ENCODE peak calls at places on chromosomes 4 and X, in seven cellular contexts. H is IMR-90; S is glutamatergic neuron; G is dermis microvascular lymphatic vessel endothelial cell; F is amniotic stem cell; M is GM13977; Q is naive thymus-derived CD8-positive, alpha-beta T cell. J is an unnamed sample.

GRCh38 chr4:140630246-140630645 is 61.5 kb upstream of the UCP1 start:
- DNase-seq in H (no peak), S (no peak), G (no peak), F (no peak), M (no peak), Q (no peak), J (no peak)

GRCh38 chr4:80201326-80202151 is 4.2 kb downstream of the PRDM8 start:
- DNase-seq in H (peak), S (no peak), G (peak), F (no peak), M (no peak), Q (peak), J (no peak)

GRCh38 chrX:64229145-64229544 is 1.3 kb downstream of the ASB12 start:
- DNase-seq in H (no peak), S (no peak), G (no peak), F (no peak), M (no peak), Q (no peak), J (no peak)

GRCh38 chrX:38768079-38768478 is 33.2 kb upstream of the MID1IP1 start:
- DNase-seq in H (peak), S (no peak), G (peak), F (peak), M (peak), Q (peak), J (no peak)

GRCh38 chr4:189828298-189828697 is 112.4 kb upstream of the FRG1 start:
- DNase-seq in H (no peak), S (no peak), G (no peak), F (no peak), M (no peak), Q (no peak), J (no peak)

GRCh38 chr4:3204021-3204431 is 44.9 kb upstream of the MSANTD1 start:
- DNase-seq in H (peak), S (no peak), G (no peak), F (peak), M (no peak), Q (no peak), J (no peak)

GRCh38 chr4:106019771-106020170 is 124.5 kb downstream of the NPNT start:
- DNase-seq in H (peak), S (no peak), G (peak), F (peak), M (no peak), Q (no peak), J (no peak)

GRCh38 chr4:126924237-126924636 is 708.5 kb upstream of the INTU start:
- DNase-seq in H (no peak), S (no peak), G (no peak), F (no peak), M (no peak), Q (no peak), J (no peak)

GRCh38 chr4:19128176-19128575 is 1106.6 kb upstream of the LCORL start:
- DNase-seq in H (no peak), S (no peak), G (no peak), F (no peak), M (no peak), Q (no peak), J (no peak)

GRCh38 chr4:79906996-79907395 is 166.0 kb downstream of the ANTXR2 start:
- DNase-seq in H (no peak), S (no peak), G (no peak), F (no peak), M (no peak), Q (no peak), J (no peak)

GRCh38 chrX:21944136-21944615 is 3.7 kb downstream of the SMS start:
- DNase-seq in H (no peak), S (no peak), G (no peak), F (no peak), M (no peak), Q (no peak), J (no peak)

GRCh38 chr4:115596265-115597001 is 483.0 kb upstream of the NDST4 start:
- DNase-seq in H (no peak), S (no peak), G (no peak), F (no peak), M (no peak), Q (no peak), J (no peak)

GRCh38 chr4:84814100-84814750 is 152.3 kb downstream of the WDFY3 start:
- DNase-seq in H (peak), S (peak), G (peak), F (peak), M (no peak), Q (no peak), J (no peak)

GRCh38 chrX:107288676-107289075 is 82.3 kb downstream of the DNAAF6 start:
- DNase-seq in H (no peak), S (no peak), G (no peak), F (no peak), M (no peak), Q (no peak), J (no peak)

GRCh38 chr4:82293304-82293703 is 80.5 kb downstream of the HNRNPD start:
- DNase-seq in H (no peak), S (no peak), G (no peak), F (no peak), M (peak), Q (peak), J (no peak)

GRCh38 chrX:136189222-136189621 is 41.9 kb downstream of the FHL1 start:
- DNase-seq in H (no peak), S (no peak), G (peak), F (no peak), M (no peak), Q (no peak), J (no peak)

GRCh38 chr4:182074842-182075241 is 168.4 kb upstream of the TENM3 start:
- DNase-seq in H (no peak), S (no peak), G (no peak), F (no peak), M (no peak), Q (no peak), J (no peak)

GRCh38 chrX:67347145-67347544 is 196.7 kb upstream of the AR start:
- DNase-seq in H (no peak), S (no peak), G (no peak), F (no peak), M (no peak), Q (no peak), J (no peak)

GRCh38 chr4:35038079-35038805 is 1206.1 kb downstream of the ARAP2 start:
- DNase-seq in H (no peak), S (no peak), G (no peak), F (no peak), M (no peak), Q (no peak), J (no peak)

GRCh38 chr4:10584042-10584441 is 100.5 kb downstream of the CLNK start:
- DNase-seq in H (peak), S (no peak), G (peak), F (peak), M (peak), Q (no peak), J (no peak)

GRCh38 chr4:105679186-105679585 is 29.3 kb downstream of the INTS12 start:
- DNase-seq in H (no peak), S (no peak), G (peak), F (no peak), M (no peak), Q (no peak), J (no peak)

GRCh38 chr4:100244347-100244746 is 54.1 kb upstream of the DDIT4L start:
- DNase-seq in H (no peak), S (no peak), G (no peak), F (no peak), M (no peak), Q (no peak), J (no peak)

GRCh38 chr4:97942137-97942536 is 201.1 kb downstream of the STPG2 start:
- DNase-seq in H (no peak), S (no peak), G (no peak), F (no peak), M (no peak), Q (no peak), J (no peak)

GRCh38 chr4:147597561-147597960 is 19.6 kb upstream of the TMEM184C start:
- DNase-seq in H (no peak), S (no peak), G (no peak), F (no peak), M (no peak), Q (no peak), J (no peak)

GRCh38 chr4:108018038-108018883 is 28.6 kb downstream of the HADH start:
- DNase-seq in H (peak), S (peak), G (peak), F (peak), M (peak), Q (peak), J (peak)

J was measured in neural crest cell.